ENCODE peak calls at places on chromosomes 5 and 9, in four cellular contexts. W is AG04450, A is H9, F is GM20000. T is an unnamed sample.
A peak's percentile ranks its signal among the peaks of the same experiment; 100 is the strongest.

GRCh38 chr5:83925952-83926351 is 205.3 kb upstream of the HAPLN1 start:
- DNase-seq in W (no peak), F (no peak), A (no peak), T (no peak)

GRCh38 chr9:70044450-70045307 is 1.0 kb downstream of the MAMDC2 start:
- DNase-seq in F (no peak), A (peak; percentile 72), W (no peak), T (peak; percentile 52)

GRCh38 chr5:74639538-74640449 is 734 bp downstream of the ENC1 start:
- DNase-seq in W (no peak), A (peak; percentile 43), F (peak; percentile 32), T (peak; percentile 62)

GRCh38 chr9:69085523-69086283 is 50.2 kb downstream of the FXN start:
- DNase-seq in W (no peak), F (no peak), A (no peak), T (no peak)

GRCh38 chr9:115267788-115268187 is 149.8 kb upstream of the TNC start:
- DNase-seq in A (no peak), F (no peak), W (no peak), T (no peak)

GRCh38 chr9:137466041-137466799 is 7.1 kb upstream of the NSMF start:
- DNase-seq in W (no peak), A (no peak), F (no peak), T (no peak)

GRCh38 chr5:62593331-62593730 is 14.7 kb downstream of the LRRC70 start:
- DNase-seq in A (no peak), F (no peak), W (no peak), T (no peak)

GRCh38 chr9:135038826-135039225 is 48.6 kb upstream of the OLFM1 start:
- DNase-seq in F (no peak), W (no peak), A (peak; percentile 23), T (no peak)

GRCh38 chr5:120532835-120533234 is 68.7 kb downstream of the PRR16 start:
- DNase-seq in F (no peak), A (peak; percentile 66), W (no peak), T (no peak)

GRCh38 chr5:172659570-172659908 is 18.5 kb downstream of the NEURL1B start:
- DNase-seq in F (no peak), W (no peak), A (no peak), T (no peak)

GRCh38 chr9:22030101-22030598 is 21.0 kb upstream of the CDKN2B start:
- DNase-seq in W (no peak), F (no peak), A (no peak), T (no peak)

GRCh38 chr5:180526265-180526664 is 32.1 kb downstream of the CNOT6 start:
- DNase-seq in W (no peak), F (no peak), A (no peak), T (no peak)

GRCh38 chr5:32151198-32151597 is 22.9 kb downstream of the GOLPH3 start:
- DNase-seq in W (no peak), F (no peak), A (no peak), T (no peak)

GRCh38 chr5:149239917-149240316 is 31.7 kb upstream of the AFAP1L1 start:
- DNase-seq in A (no peak), F (no peak), W (no peak), T (no peak)

GRCh38 chr9:2291980-2292704 is 277.0 kb downstream of the SMARCA2 start:
- DNase-seq in W (no peak), F (no peak), A (no peak), T (no peak)

GRCh38 chr5:154446183-154447073 is 631 bp downstream of the SAP30L start:
- DNase-seq in F (peak; percentile 75), W (no peak), A (peak; percentile 61), T (peak; percentile 66)

GRCh38 chr9:132163876-132164603 is 2.2 kb downstream of the NTNG2 start:
- DNase-seq in W (no peak), F (no peak), A (no peak), T (no peak)

GRCh38 chr5:179409806-179410205 is 64.5 kb upstream of the ADAMTS2 start:
- DNase-seq in F (no peak), A (peak; percentile 19), W (no peak), T (no peak)

GRCh38 chr9:90979614-90980013 is 178.0 kb downstream of the SYK start:
- DNase-seq in A (no peak), F (no peak), W (no peak), T (no peak)

GRCh38 chr9:90044263-90044662 is 439.5 kb downstream of the GADD45G start:
- DNase-seq in W (no peak), A (no peak), F (no peak), T (no peak)

GRCh38 chr5:141040093-141040762 is 10.9 kb upstream of the PCDHB1 start:
- DNase-seq in A (peak; percentile 77), W (no peak), F (no peak), T (peak; percentile 26)

GRCh38 chr9:90847971-90848370 is 46.4 kb downstream of the SYK start:
- DNase-seq in W (no peak), F (no peak), A (no peak), T (no peak)

GRCh38 chr5:56094579-56095361 is 100.0 kb upstream of the IL6ST start:
- DNase-seq in A (no peak), W (no peak), F (no peak), T (no peak)

GRCh38 chr5:117568622-117569021 is 994.0 kb upstream of the SEMA6A start:
- DNase-seq in A (no peak), F (no peak), W (no peak), T (no peak)

GRCh38 chr9:36575411-36575882 is 2.8 kb downstream of the MELK start:
- DNase-seq in A (no peak), F (no peak), W (no peak), T (no peak)

GRCh38 chr5:136080483-136081180 is 51.8 kb downstream of the TGFBI start:
- DNase-seq in W (peak; percentile 91), F (peak; percentile 85), A (peak; percentile 87), T (peak; percentile 90)

GRCh38 chr9:34562136-34562745 is 27.3 kb downstream of the CNTFR start:
- DNase-seq in A (no peak), W (no peak), F (no peak), T (no peak)

GRCh38 chr9:136143215-136144001 is 24.7 kb upstream of the TMEM250 start:
- DNase-seq in A (peak; percentile 81), W (no peak), F (no peak), T (no peak)
- TF ChIP-seq CTCF in A (peak; percentile 74), W (peak; percentile 32), F (peak; percentile 8), T (no peak)

DNA sequence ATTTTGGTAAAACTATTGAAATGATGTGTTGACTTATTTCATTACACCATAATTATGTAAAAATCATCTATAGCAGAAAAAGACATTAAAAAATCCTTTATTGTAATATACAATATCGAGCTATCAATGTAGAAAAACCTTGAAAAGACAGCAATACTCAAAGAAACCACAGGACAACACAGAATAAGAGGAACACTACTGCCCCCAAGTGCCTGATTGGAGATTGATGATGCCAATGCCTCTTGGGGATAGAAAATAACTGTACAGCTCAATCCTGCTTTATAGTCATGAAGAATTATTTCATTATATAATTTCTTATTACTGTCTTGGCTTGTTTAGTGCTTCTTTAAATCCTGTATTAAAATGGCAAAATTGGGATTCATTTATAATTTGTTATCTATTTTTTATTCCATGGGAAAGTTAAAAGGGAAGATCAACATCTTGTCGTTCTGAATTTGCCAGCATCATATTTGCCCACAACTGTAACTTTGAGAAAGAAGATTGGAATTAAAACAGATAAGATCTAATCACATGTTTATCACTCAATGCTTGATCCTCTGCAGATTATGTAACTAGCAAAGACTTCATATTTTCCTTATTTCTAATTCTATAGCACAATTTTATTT is 337.5 kb downstream of the CDH9 start:
- DNase-seq in W (no peak), A (peak; percentile 28), F (peak; percentile 20), T (no peak)
- TF ChIP-seq CTCF in W (no peak), A (peak; percentile 83), F (peak; percentile 34), T (no peak)

GRCh38 chr9:33380390-33381094 is 21.8 kb downstream of the AQP7 start:
- DNase-seq in W (no peak), A (no peak), F (no peak), T (no peak)
- TF ChIP-seq CTCF in W (no peak), A (no peak), F (no peak), T (no peak)

DNA sequence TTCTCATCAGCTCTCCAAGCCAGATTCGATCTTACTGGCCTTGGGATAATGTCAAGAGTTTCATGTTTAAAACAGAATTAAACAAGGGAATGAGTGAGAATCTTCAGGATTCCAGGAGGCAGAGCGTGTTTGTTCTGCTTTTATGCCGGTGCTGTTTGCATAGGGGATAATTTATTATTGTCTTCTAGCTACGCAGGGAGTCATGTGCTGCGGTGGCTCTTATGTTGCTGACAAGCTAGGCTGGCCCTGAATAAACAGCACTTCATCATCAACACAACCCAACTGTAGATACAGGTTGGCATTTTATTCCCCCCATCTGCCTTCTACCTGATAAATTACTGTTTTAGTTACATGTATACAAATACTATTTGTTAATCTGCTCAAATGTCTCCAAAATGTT is 47.1 kb upstream of the PCA3 start:
- DNase-seq in W (no peak), F (no peak), A (no peak), T (no peak)
- TF ChIP-seq CTCF in W (no peak), F (no peak), A (no peak), T (no peak)

GRCh38 chr9:846852-847251 is 5.4 kb downstream of the DMRT1 start:
- DNase-seq in A (peak; percentile 55), F (no peak), W (no peak), T (no peak)

GRCh38 chr9:842918-843468 is 1.5 kb downstream of the DMRT1 start:
- DNase-seq in F (no peak), W (no peak), A (peak; percentile 57), T (no peak)

GRCh38 chr9:840343-840742 is 1.2 kb upstream of the DMRT1 start:
- DNase-seq in A (peak; percentile 73), W (no peak), F (no peak), T (no peak)

GRCh38 chr9:847505-847904 is 6.0 kb downstream of the DMRT1 start:
- DNase-seq in A (no peak), W (no peak), F (no peak), T (no peak)

GRCh38 chr9:841371-842209 is at the start of gene DMRT1:
- DNase-seq in F (no peak), W (no peak), A (peak; percentile 68), T (no peak)
- TF ChIP-seq CTCF in F (no peak), W (no peak), A (no peak), T (no peak)

T was measured in ovary.